ENCODE peak calls at places on chromosomes 4 and X, in ten cellular contexts. K, E, D, V, H, G, U, O, I and Q are unnamed samples.

GRCh38 chr4:153509724-153510123 is 43.6 kb downstream of the TMEM131L start:
- DNase-seq in K (no peak), E (no peak), D (no peak), V (no peak), H (no peak), G (no peak), U (no peak), O (no peak), I (no peak), Q (no peak)

GRCh38 chr4:179692251-179692650 is 2250.0 kb upstream of the AGA start:
- DNase-seq in K (no peak), E (no peak), D (no peak), V (no peak), H (no peak), G (no peak), U (peak; percentile 33), O (no peak), I (no peak), Q (no peak)

GRCh38 chr4:65918872-65919271 is 248.6 kb upstream of the EPHA5 start:
- DNase-seq in K (no peak), E (no peak), D (no peak), V (no peak), H (no peak), G (no peak), U (no peak), O (no peak), I (no peak), Q (no peak)

GRCh38 chr4:160414516-160414915 is 1311.6 kb downstream of the RAPGEF2 start:
- DNase-seq in K (no peak), E (no peak), D (no peak), V (no peak), H (no peak), G (no peak), U (no peak), O (no peak), I (no peak), Q (no peak)

GRCh38 chr4:120694973-120695372 is 227.6 kb downstream of the PRDM5 start:
- DNase-seq in K (no peak), E (no peak), D (peak; percentile 76), V (peak; percentile 88), H (peak; percentile 82), G (peak; percentile 89), U (peak; percentile 54), O (no peak), I (peak; percentile 19), Q (peak; percentile 31)

GRCh38 chr4:73451978-73452747 is 16.1 kb downstream of the AFP start:
- DNase-seq in K (no peak), E (no peak), D (no peak), V (peak; percentile 30), H (no peak), G (peak; percentile 31), U (no peak), O (no peak), I (no peak), Q (peak; percentile 50)

GRCh38 chr4:60945641-60946040 is 254.5 kb upstream of the ADGRL3 start:
- DNase-seq in K (no peak), E (no peak), D (no peak), V (no peak), H (no peak), G (no peak), U (peak; percentile 18), O (no peak), I (no peak), Q (no peak)

GRCh38 chrX:130260316-130260715 is 8.4 kb downstream of the ZNF280C start:
- DNase-seq in K (no peak), E (no peak), D (no peak), V (no peak), H (peak; percentile 58), G (no peak), U (peak; percentile 63), O (no peak), I (no peak), Q (no peak)

GRCh38 chr4:70915874-70916559 is 13.8 kb downstream of the MOB1B start:
- DNase-seq in K (no peak), E (no peak), D (no peak), V (no peak), H (no peak), G (no peak), U (no peak), O (no peak), I (no peak), Q (no peak)

GRCh38 chr4:70914631-70915030 is 12.5 kb downstream of the MOB1B start:
- DNase-seq in K (no peak), E (no peak), D (no peak), V (no peak), H (no peak), G (no peak), U (no peak), O (no peak), I (no peak), Q (no peak)

GRCh38 chr4:70915048-70915815 is 13.1 kb downstream of the MOB1B start:
- DNase-seq in K (no peak), E (no peak), D (peak; percentile 68), V (peak; percentile 23), H (peak; percentile 78), G (no peak), U (peak; percentile 48), O (no peak), I (no peak), Q (peak; percentile 17)

GRCh38 chr4:70925899-70926635 is 23.9 kb downstream of the MOB1B start:
- DNase-seq in K (peak; percentile 48), E (peak; percentile 82), D (no peak), V (no peak), H (no peak), G (no peak), U (no peak), O (no peak), I (no peak), Q (no peak)

DNA sequence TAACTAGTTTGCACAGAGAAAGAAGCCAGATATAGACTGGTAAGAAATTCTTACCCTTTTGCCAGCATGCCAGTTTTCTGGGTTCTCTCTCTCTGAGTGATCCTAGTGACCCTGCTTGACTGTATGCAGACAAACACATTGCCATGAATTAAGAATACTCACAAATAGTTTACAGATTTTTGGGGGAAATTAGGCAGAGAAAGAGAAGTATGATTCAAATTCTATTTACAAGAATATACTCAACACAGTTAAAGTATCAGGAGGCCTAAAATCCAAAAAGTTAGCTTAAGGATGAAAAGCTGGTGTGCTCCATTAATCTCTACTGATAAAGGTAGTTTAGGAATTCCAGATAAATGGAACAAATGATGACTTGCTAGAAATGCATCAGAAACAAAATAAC is 18.4 kb downstream of the MOB1B start:
- DNase-seq in K (no peak), E (peak; percentile 35), D (no peak), V (no peak), H (no peak), G (no peak), U (no peak), O (no peak), I (no peak), Q (no peak)
- H3K4me3 ChIP-seq in K (no peak overlapping the region), E (no peak overlapping the region), D (no peak overlapping the region), V (no peak overlapping the region), H (no peak overlapping the region), G (no peak overlapping the region), U (no peak overlapping the region), O (no peak overlapping the region), I (no peak overlapping the region), Q (no peak overlapping the region)

DNA sequence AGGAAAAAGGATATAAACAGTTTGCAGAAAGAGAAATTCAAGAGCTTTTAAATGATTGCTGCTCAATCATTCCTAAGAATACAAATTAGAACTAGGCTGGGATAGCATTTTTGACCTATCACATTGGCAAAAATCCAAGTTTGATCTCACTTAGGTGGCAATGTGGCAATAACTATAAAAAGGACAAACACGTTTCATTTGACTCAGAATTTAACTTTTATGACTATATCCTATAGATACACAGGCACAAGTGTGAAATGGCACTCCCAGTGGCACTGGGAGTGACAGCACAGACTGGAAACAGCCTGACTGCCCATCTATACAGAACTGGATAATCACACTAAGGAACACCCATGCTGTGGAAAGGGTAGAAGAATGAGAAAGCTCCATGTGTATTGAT is 11.1 kb downstream of the CENPU start:
- DNase-seq in K (no peak), E (no peak), D (no peak), V (no peak), H (no peak), G (no peak), U (no peak), O (no peak), I (no peak), Q (no peak)
- TF ChIP-seq CTCF in K (peak; percentile 6), E (peak; percentile 62), D (peak; percentile 8), V (peak; percentile 4), H (no peak), G (no peak), U (no peak), O (no peak), I (no peak), Q (no peak)

DNA sequence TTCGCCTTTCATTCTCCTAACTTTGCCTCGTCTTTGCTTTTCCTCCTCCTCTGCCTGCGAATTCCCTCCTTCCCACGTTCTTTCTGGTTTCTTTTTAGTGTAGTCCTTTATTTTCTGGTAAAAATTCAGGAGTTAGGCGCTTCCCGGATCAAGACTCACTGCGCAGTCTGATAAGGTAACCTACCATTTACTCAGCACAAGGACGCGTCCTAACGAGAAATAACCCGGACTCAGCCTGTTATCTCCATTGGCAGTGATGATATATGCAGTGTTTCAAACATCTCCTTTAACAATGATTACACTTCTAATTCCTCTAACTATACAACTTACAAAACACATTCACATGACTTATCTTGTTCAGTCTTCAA is 357 bp upstream of the ETNPPL start:
- DNase-seq in K (no peak), E (no peak), D (no peak), V (peak; percentile 3), H (no peak), G (no peak), U (no peak), O (no peak), I (no peak), Q (no peak)
- H3K4me3 ChIP-seq in K (no peak overlapping the region), E (no peak overlapping the region), D (peak overlapping the region; percentile 14), V (peak overlapping the region; percentile 51), H (peak overlapping the region; percentile 43), G (peak overlapping the region; percentile 50), U (peak overlapping the region; percentile 61), O (peak overlapping the region; percentile 70), I (peak overlapping the region; percentile 46), Q (peak overlapping the region; percentile 60)

GRCh38 chr4:147928400-147928799 is 196.5 kb downstream of the ARHGAP10 start:
- DNase-seq in K (no peak), E (no peak), D (no peak), V (peak; percentile 6), H (peak; percentile 76), G (peak; percentile 8), U (no peak), O (no peak), I (no peak), Q (no peak)

GRCh38 chr4:147933779-147934178 is 201.9 kb downstream of the ARHGAP10 start:
- DNase-seq in K (no peak), E (no peak), D (no peak), V (no peak), H (no peak), G (no peak), U (no peak), O (no peak), I (no peak), Q (no peak)

GRCh38 chr4:147938481-147938880 is 206.6 kb downstream of the ARHGAP10 start:
- DNase-seq in K (no peak), E (no peak), D (no peak), V (no peak), H (no peak), G (no peak), U (no peak), O (no peak), I (no peak), Q (no peak)

GRCh38 chr4:147927377-147928137 is 195.7 kb downstream of the ARHGAP10 start:
- DNase-seq in K (no peak), E (no peak), D (no peak), V (peak; percentile 18), H (peak; percentile 39), G (peak; percentile 16), U (no peak), O (no peak), I (no peak), Q (no peak)

GRCh38 chr4:147933316-147933715 is 201.4 kb downstream of the ARHGAP10 start:
- DNase-seq in K (no peak), E (peak; percentile 2), D (no peak), V (no peak), H (peak; percentile 59), G (peak; percentile 15), U (no peak), O (no peak), I (no peak), Q (no peak)
- TF ChIP-seq CTCF in K (peak; percentile 16), E (peak; percentile 22), D (no peak), V (no peak), H (peak; percentile 53), G (peak; percentile 6), U (no peak), O (no peak), I (peak; percentile 2), Q (peak; percentile 19)